ENCODE peak calls at places on chromosomes 6 and 20, in six cellular contexts. C is PC-3, G is MM.1S, F is HepG2, A is foreskin fibroblast, Z is GM12864. P is an unnamed sample.

GRCh38 chr6:19812512-19813119 is 24.6 kb upstream of the ID4 start:
- DNase-seq in G (peak), C (peak), A (peak), Z (no peak), F (peak), P (peak)

GRCh38 chr6:47733879-47734558 is 35.6 kb downstream of the ADGRF4 start:
- DNase-seq in A (no peak), F (peak), Z (no peak), C (peak), G (peak), P (no peak)

GRCh38 chr6:11270030-11271027 is 37.9 kb upstream of the NEDD9 start:
- DNase-seq in C (no peak), A (no peak), Z (no peak), G (no peak), F (peak), P (no peak)

GRCh38 chr6:119440953-119441352 is 91.4 kb upstream of the MAN1A1 start:
- DNase-seq in C (no peak), F (no peak), Z (no peak), A (no peak), G (no peak), P (no peak)

GRCh38 chr20:46012926-46013825 is 4.5 kb downstream of the MMP9 start:
- DNase-seq in A (no peak), G (no peak), C (no peak), F (no peak), Z (no peak), P (no peak)

GRCh38 chr6:135854799-135855198 is 3.3 kb downstream of the PDE7B start:
- DNase-seq in C (no peak), A (no peak), F (no peak), Z (no peak), G (no peak), P (no peak)

GRCh38 chr6:160259585-160259984 is 964 bp upstream of the SLC22A2 start:
- DNase-seq in G (no peak), A (no peak), C (no peak), F (no peak), Z (no peak), P (no peak)

GRCh38 chr6:165659945-165660862 is 2.8 kb downstream of the PDE10A start:
- DNase-seq in Z (no peak), F (no peak), G (no peak), C (no peak), A (peak), P (no peak)

GRCh38 chr6:131636880-131637792 is at the start of gene ENPP3:
- DNase-seq in F (peak), G (no peak), A (peak), C (no peak), Z (no peak), P (no peak)

GRCh38 chr6:148157841-148158240 is 184.8 kb upstream of the SASH1 start:
- DNase-seq in G (no peak), C (no peak), Z (no peak), F (no peak), A (no peak), P (no peak)

GRCh38 chr20:6698056-6698455 is 69.4 kb upstream of the BMP2 start:
- DNase-seq in Z (no peak), F (peak), A (no peak), G (no peak), C (peak), P (no peak)

GRCh38 chr20:37902504-37903313 is at the start of gene VSTM2L:
- DNase-seq in A (peak), C (peak), G (no peak), Z (no peak), F (no peak), P (peak)

GRCh38 chr6:106724337-106724736 is 95.0 kb downstream of the QRSL1 start:
- DNase-seq in G (no peak), Z (no peak), C (no peak), A (no peak), F (no peak), P (no peak)

DNA sequence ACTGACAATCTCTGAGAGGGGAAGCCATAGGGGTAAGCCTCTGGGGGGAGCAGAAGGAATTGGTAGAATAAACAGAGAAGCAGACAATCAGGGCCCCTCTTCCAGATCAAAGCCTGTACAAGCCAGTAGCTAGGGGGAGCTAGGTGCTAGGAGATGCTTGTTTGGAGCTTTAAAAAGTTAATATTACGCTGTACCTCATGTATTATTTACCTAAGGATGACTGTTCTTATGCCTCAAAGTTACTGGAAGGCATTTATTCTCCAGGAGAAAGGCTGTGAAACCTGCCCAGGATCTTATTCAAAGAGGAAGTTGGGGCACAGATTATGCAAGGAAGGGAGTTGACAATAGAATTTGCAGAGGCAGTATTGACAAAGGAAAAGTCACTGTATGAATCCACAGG is 111.8 kb upstream of the SLC35F1 start:
- DNase-seq in C (peak), G (no peak), F (no peak), A (no peak), Z (no peak), P (no peak)
- TF ChIP-seq CTCF in C (peak), G (no peak), F (peak), A (no peak), Z (no peak), P (no peak)

GRCh38 chr20:23340524-23340923 is 10.1 kb upstream of the NXT1 start:
- DNase-seq in C (peak), Z (no peak), F (peak), G (no peak), A (peak), P (peak)
- TF ChIP-seq CTCF in C (peak), Z (peak), F (peak), G (peak), A (peak), P (peak)

DNA sequence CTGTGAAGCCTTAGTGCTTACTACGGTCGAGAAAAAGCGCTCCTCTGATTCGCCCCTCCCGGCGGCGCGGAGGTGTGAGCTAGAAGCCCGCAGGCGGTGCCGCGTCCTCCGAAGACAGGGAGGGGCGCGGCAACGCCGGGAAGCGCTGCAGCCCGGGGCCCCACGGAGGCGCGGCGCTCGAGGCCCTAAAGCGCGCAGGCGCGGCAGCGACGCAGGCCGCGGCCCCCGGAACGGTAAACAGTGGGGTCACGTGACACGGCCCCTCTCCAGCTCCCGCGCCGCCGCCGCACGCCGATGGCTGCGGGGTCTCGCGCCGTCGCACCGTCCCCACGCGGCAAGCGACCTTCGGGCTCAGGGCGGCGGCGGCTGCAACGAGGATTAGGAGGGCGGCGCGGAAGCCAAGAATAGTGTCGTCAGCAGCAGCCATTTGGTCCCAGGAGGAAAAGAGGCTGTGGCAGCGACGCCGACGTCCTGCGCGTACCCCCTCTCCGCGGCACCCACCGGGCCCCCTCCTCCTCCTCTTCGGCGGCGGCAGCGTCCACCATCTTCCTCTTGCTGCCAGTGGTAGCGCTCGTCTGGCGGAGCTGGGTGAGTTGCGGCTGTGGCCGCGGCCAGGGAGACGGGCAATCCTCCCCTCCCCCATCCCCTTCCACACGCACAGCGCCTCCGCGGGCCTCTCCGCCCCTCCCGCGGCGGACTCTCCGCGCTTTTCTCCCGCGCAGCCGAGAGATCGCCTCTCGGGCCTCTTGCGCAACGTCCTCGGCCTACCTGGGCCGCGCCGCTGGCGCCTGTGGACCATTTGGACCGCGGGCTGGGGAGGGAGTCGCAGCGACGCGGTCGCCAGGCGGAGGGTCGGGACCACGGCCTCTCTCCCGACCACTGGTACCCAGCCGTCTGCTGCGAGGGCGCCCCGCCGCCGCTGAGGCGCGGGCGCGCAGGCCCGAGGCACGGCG is at the start of gene PHF3:
- DNase-seq in G (peak), C (peak), Z (peak), A (peak), F (peak), P (peak)
- TF ChIP-seq CTCF in G (peak), C (no peak), Z (peak), A (no peak), F (peak), P (peak)

DNA sequence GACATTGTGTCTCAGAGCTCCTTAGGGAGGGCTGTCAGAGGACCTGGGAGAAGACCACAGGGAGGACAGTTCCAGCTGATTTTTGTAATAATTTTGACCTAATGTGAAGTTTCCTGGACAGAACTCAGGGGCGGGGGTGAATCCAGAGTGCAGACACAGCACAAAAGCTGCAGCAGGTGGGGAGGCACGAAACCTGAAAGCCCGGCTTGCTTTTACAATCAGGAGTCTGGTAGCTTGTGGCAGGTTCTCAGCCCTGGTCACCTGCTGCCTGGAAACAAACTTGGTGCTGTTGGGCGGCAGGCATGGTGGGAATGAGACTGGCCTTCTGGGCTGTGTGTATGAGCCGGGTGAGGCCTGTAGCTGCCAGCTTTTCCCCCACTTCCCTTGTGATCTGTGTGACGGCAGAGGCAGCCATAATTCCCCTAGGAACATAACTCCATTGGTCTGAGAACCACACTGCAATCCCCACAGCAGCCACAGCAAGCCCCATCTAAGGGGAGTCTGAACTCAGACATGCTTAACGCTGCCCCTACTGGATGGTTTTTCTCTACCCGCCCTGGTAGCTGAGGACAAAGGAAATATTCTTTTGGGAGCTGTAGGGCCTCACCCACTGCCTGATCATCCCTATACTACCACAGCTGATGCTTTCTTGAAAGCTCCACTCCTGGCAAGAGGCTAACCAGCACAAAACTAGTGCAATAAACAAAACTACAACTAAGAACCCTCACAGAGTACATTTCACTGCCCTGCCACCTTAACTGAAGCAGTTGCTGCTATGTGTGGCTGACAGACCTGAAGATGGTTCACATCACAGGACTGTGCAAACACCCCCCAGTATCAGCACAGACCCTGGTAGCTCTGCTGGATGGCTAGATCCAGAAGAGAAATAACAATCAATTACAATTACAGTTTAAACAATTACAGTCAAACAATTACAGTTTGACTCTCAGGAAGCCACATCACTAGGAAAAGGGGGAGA is 1055.1 kb upstream of the GJE1 start:
- DNase-seq in C (peak), A (peak), G (peak), F (peak), Z (no peak), P (no peak)
- TF ChIP-seq CTCF in C (peak), A (no peak), G (peak), F (peak), Z (peak), P (no peak)

GRCh38 chr20:8800089-8800488 is 268.8 kb upstream of the PLCB4 start:
- DNase-seq in C (peak), Z (no peak), F (no peak), A (no peak), G (no peak), P (no peak)
- TF ChIP-seq CTCF in C (peak), Z (no peak), F (no peak), A (no peak), G (no peak), P (no peak)

P was measured in AG09309.